ENCODE peak calls at places on chromosomes 13 and 19, in four cellular contexts. One of them, this sample, is unnamed.

GRCh38 chr13:53004605-53005004 is 24.0 kb upstream of the OLFM4 start:
- DNase-seq in hypothalamus: no peak
- DNase-seq in foreskin fibroblast: no peak
- DNase-seq in amygdala: no peak
- DNase-seq in this sample: no peak

GRCh38 chr19:15680923-15681322 is 8.0 kb downstream of the CYP4F12 start:
- DNase-seq in amygdala: no peak
- DNase-seq in hypothalamus: no peak
- DNase-seq in foreskin fibroblast: no peak
- DNase-seq in this sample: no peak

GRCh38 chr13:105518086-105518485 is 1017.4 kb downstream of the EFNB2 start:
- DNase-seq in foreskin fibroblast: peak
- DNase-seq in amygdala: no peak
- DNase-seq in hypothalamus: no peak
- DNase-seq in this sample: no peak

GRCh38 chr19:41327499-41328156 is 17.7 kb downstream of the CCDC97 start:
- DNase-seq in foreskin fibroblast: no peak
- DNase-seq in hypothalamus: peak
- DNase-seq in amygdala: no peak
- DNase-seq in this sample: peak

GRCh38 chr13:110274687-110275086 is 32.3 kb downstream of the COL4A1 start:
- DNase-seq in hypothalamus: no peak
- DNase-seq in foreskin fibroblast: no peak
- DNase-seq in amygdala: peak
- DNase-seq in this sample: no peak

GRCh38 chr19:41563847-41564514 is 12.0 kb upstream of the CEACAM21 start:
- DNase-seq in foreskin fibroblast: no peak
- DNase-seq in hypothalamus: no peak
- DNase-seq in amygdala: no peak
- DNase-seq in this sample: peak

GRCh38 chr19:18426416-18426767 is 7.2 kb downstream of the SSBP4 start:
- DNase-seq in foreskin fibroblast: no peak
- DNase-seq in hypothalamus: no peak
- DNase-seq in amygdala: no peak
- DNase-seq in this sample: no peak

GRCh38 chr13:75754936-75755335 is 118.8 kb downstream of the LMO7 start:
- DNase-seq in hypothalamus: no peak
- DNase-seq in foreskin fibroblast: no peak
- DNase-seq in amygdala: no peak
- DNase-seq in this sample: no peak

GRCh38 chr13:46617885-46618284 is 64.9 kb downstream of the LRCH1 start:
- DNase-seq in foreskin fibroblast: no peak
- DNase-seq in hypothalamus: no peak
- DNase-seq in amygdala: no peak
- DNase-seq in this sample: no peak

GRCh38 chr13:73417012-73417615 is 358.3 kb downstream of the KLF5 start:
- DNase-seq in hypothalamus: no peak
- DNase-seq in amygdala: no peak
- DNase-seq in foreskin fibroblast: no peak
- DNase-seq in this sample: no peak

GRCh38 chr19:48443262-48443661 is 2.5 kb upstream of the GRWD1 start:
- DNase-seq in amygdala: no peak
- DNase-seq in foreskin fibroblast: no peak
- DNase-seq in hypothalamus: no peak
- DNase-seq in this sample: peak

GRCh38 chr13:38872693-38873092 is 117.9 kb downstream of the STOML3 start:
- DNase-seq in hypothalamus: no peak
- DNase-seq in foreskin fibroblast: no peak
- DNase-seq in amygdala: peak
- DNase-seq in this sample: no peak

GRCh38 chr19:51168571-51169282 is 26.6 kb downstream of the SIGLEC7 start:
- DNase-seq in foreskin fibroblast: no peak
- DNase-seq in hypothalamus: no peak
- DNase-seq in amygdala: no peak
- DNase-seq in this sample: no peak

GRCh38 chr13:71056581-71056980 is 810.4 kb downstream of the DACH1 start:
- DNase-seq in foreskin fibroblast: no peak
- DNase-seq in hypothalamus: no peak
- DNase-seq in amygdala: no peak
- DNase-seq in this sample: no peak

GRCh38 chr13:23381877-23382276 is 51.6 kb downstream of the SACS start:
- DNase-seq in hypothalamus: no peak
- DNase-seq in foreskin fibroblast: no peak
- DNase-seq in amygdala: peak
- DNase-seq in this sample: no peak

GRCh38 chr13:96229356-96229755 is 139.4 kb downstream of the HS6ST3 start:
- DNase-seq in hypothalamus: no peak
- DNase-seq in amygdala: no peak
- DNase-seq in foreskin fibroblast: no peak
- DNase-seq in this sample: no peak

GRCh38 chr19:49752701-49753100 is 10.4 kb downstream of the TSKS start:
- DNase-seq in hypothalamus: no peak
- DNase-seq in amygdala: no peak
- DNase-seq in foreskin fibroblast: no peak
- DNase-seq in this sample: no peak

GRCh38 chr13:107295391-107296157 is 727.6 kb upstream of the ARGLU1 start:
- DNase-seq in foreskin fibroblast: no peak
- DNase-seq in hypothalamus: no peak
- DNase-seq in amygdala: no peak
- DNase-seq in this sample: no peak

GRCh38 chr19:54448774-54449700 is at the start of gene LENG8:
- DNase-seq in hypothalamus: peak
- DNase-seq in amygdala: peak
- DNase-seq in foreskin fibroblast: peak
- DNase-seq in this sample: peak

This sample was measured in RWPE1.